ENCODE peak calls at places on chromosomes 16 and 17, in ten cellular contexts. Z is adipocyte; T is CD4-positive, alpha-beta T cell; L is globus pallidus; B is neuronal stem cell; G is GM12878; I is effector memory CD4-positive, alpha-beta T cell; O is cardiac fibroblast; V is lower lobe of right lung; U is hypothalamus. J is an unnamed sample.

GRCh38 chr16:81366316-81366932 is 51.7 kb downstream of the GAN start:
- DNase-seq in Z (peak), T (no peak), L (peak), B (peak), G (peak), I (no peak), O (peak), V (no peak), U (no peak), J (no peak)

GRCh38 chr16:69283851-69284250 is 27.3 kb upstream of the VPS4A start:
- DNase-seq in Z (no peak), T (no peak), L (no peak), B (no peak), G (no peak), I (no peak), O (no peak), V (no peak), U (no peak), J (no peak)

GRCh38 chr17:82228842-82229685 is at the start of gene SLC16A3:
- DNase-seq in Z (peak), T (peak), L (no peak), B (no peak), G (no peak), I (peak), O (peak), V (peak), U (peak), J (peak)

GRCh38 chr16:12801511-12802042 is 2.1 kb downstream of the CPPED1 start:
- DNase-seq in Z (peak), T (no peak), L (peak), B (no peak), G (peak), I (no peak), O (peak), V (no peak), U (no peak), J (no peak)

GRCh38 chr17:74981979-74982662 is 5.3 kb upstream of the CDR2L start:
- DNase-seq in Z (peak), T (peak), L (peak), B (peak), G (no peak), I (peak), O (peak), V (peak), U (peak), J (peak)

GRCh38 chr16:88783391-88784073 is 1.5 kb downstream of the PIEZO1 start:
- DNase-seq in Z (peak), T (no peak), L (peak), B (no peak), G (no peak), I (no peak), O (peak), V (peak), U (peak), J (no peak)

GRCh38 chr17:152860-153420 is 15.6 kb downstream of the SCGB1C2 start:
- DNase-seq in Z (no peak), T (no peak), L (no peak), B (no peak), G (no peak), I (no peak), O (no peak), V (peak), U (no peak), J (no peak)

GRCh38 chr16:55912022-55912421 is 36.8 kb upstream of the CES5A start:
- DNase-seq in Z (no peak), T (no peak), L (peak), B (no peak), G (no peak), I (no peak), O (no peak), V (no peak), U (peak), J (no peak)

GRCh38 chr17:6473128-6473767 is 29.0 kb downstream of the PIMREG start:
- DNase-seq in Z (peak), T (peak), L (peak), B (peak), G (no peak), I (peak), O (peak), V (peak), U (peak), J (peak)

J was measured in ecto neural progenitor cell.